ENCODE peak calls at places on chromosomes 7 and 10, in nine cellular contexts. F, D, W, A, R, J, U, K and B are unnamed samples.

GRCh38 chr7:50792342-50793114 is 9.8 kb upstream of the GRB10 start:
- DNase-seq in F (peak; percentile 20), D (peak; percentile 57), W (peak; percentile 66), A (peak; percentile 44), R (peak; percentile 53), J (no peak), U (no peak), K (peak; percentile 40), B (no peak)

GRCh38 chr10:103781329-103782061 is 73.9 kb downstream of the SH3PXD2A start:
- DNase-seq in F (no peak), D (no peak), W (no peak), A (no peak), R (peak; percentile 28), J (no peak), U (peak; percentile 56), K (peak; percentile 93), B (no peak)

GRCh38 chr7:113113912-113114311 is 4.4 kb downstream of the SMIM30 start:
- DNase-seq in F (no peak), D (no peak), W (no peak), A (no peak), R (no peak), J (no peak), U (no peak), K (no peak), B (no peak)

GRCh38 chr10:119349341-119349740 is 142.0 kb downstream of the GRK5 start:
- DNase-seq in F (no peak), D (no peak), W (no peak), A (no peak), R (no peak), J (no peak), U (no peak), K (no peak), B (no peak)

GRCh38 chr10:72886596-72887522 is 6.7 kb upstream of the OIT3 start:
- DNase-seq in F (peak; percentile 4), D (no peak), W (no peak), A (no peak), R (no peak), J (no peak), U (no peak), K (no peak), B (no peak)

GRCh38 chr7:82789883-82790609 is 346.5 kb upstream of the CACNA2D1 start:
- DNase-seq in F (no peak), D (no peak), W (no peak), A (no peak), R (no peak), J (no peak), U (peak; percentile 25), K (no peak), B (no peak)

GRCh38 chr10:76408646-76409045 is 977.2 kb downstream of the LRMDA start:
- DNase-seq in F (no peak), D (no peak), W (no peak), A (no peak), R (no peak), J (no peak), U (no peak), K (peak; percentile 60), B (no peak)

GRCh38 chr10:33229944-33230267 is 104.6 kb downstream of the NRP1 start:
- DNase-seq in F (no peak), D (no peak), W (no peak), A (no peak), R (no peak), J (no peak), U (no peak), K (no peak), B (no peak)